ENCODE peak calls at places on chromosomes 2 and 18, in five cellular contexts. One of them, this sample, is unnamed.

GRCh38 chr2:219057709-219058540 is 2.8 kb downstream of the IHH start:
- DNase-seq in dorsolateral prefrontal cortex: peak
- DNase-seq in left lung: peak
- DNase-seq in stimulated activated CD4-positive, alpha-beta T cell treated with anti-CD3 and anti-CD28 coated beads, Interleukin-12 subunit alpha, Interleukin-12 subunit beta, amount 100 ng/mL, for 24 hours: peak
- DNase-seq in Calu3: peak
- DNase-seq in this sample: peak

GRCh38 chr2:127155901-127156300 is 48.9 kb upstream of the BIN1 start:
- DNase-seq in left lung: no peak
- DNase-seq in stimulated activated CD4-positive, alpha-beta T cell treated with anti-CD3 and anti-CD28 coated beads, Interleukin-12 subunit alpha, Interleukin-12 subunit beta, amount 100 ng/mL, for 24 hours: no peak
- DNase-seq in dorsolateral prefrontal cortex: no peak
- DNase-seq in Calu3: no peak
- DNase-seq in this sample: no peak

GRCh38 chr2:30414951-30415350 is 32.1 kb upstream of the LCLAT1 start:
- DNase-seq in dorsolateral prefrontal cortex: no peak
- DNase-seq in Calu3: no peak
- DNase-seq in stimulated activated CD4-positive, alpha-beta T cell treated with anti-CD3 and anti-CD28 coated beads, Interleukin-12 subunit alpha, Interleukin-12 subunit beta, amount 100 ng/mL, for 24 hours: no peak
- DNase-seq in left lung: no peak
- DNase-seq in this sample: no peak

GRCh38 chr2:174997110-174997509 is 8.1 kb downstream of the CHN1 start:
- DNase-seq in dorsolateral prefrontal cortex: no peak
- DNase-seq in stimulated activated CD4-positive, alpha-beta T cell treated with anti-CD3 and anti-CD28 coated beads, Interleukin-12 subunit alpha, Interleukin-12 subunit beta, amount 100 ng/mL, for 24 hours: no peak
- DNase-seq in left lung: no peak
- DNase-seq in Calu3: no peak
- DNase-seq in this sample: no peak

GRCh38 chr2:168528016-168528415 is 71.9 kb downstream of the CERS6 start:
- DNase-seq in dorsolateral prefrontal cortex: no peak
- DNase-seq in stimulated activated CD4-positive, alpha-beta T cell treated with anti-CD3 and anti-CD28 coated beads, Interleukin-12 subunit alpha, Interleukin-12 subunit beta, amount 100 ng/mL, for 24 hours: no peak
- DNase-seq in left lung: no peak
- DNase-seq in Calu3: no peak
- DNase-seq in this sample: no peak

GRCh38 chr2:12300019-12300602 is 416.6 kb upstream of the TRIB2 start:
- DNase-seq in Calu3: no peak
- DNase-seq in stimulated activated CD4-positive, alpha-beta T cell treated with anti-CD3 and anti-CD28 coated beads, Interleukin-12 subunit alpha, Interleukin-12 subunit beta, amount 100 ng/mL, for 24 hours: no peak
- DNase-seq in left lung: no peak
- DNase-seq in dorsolateral prefrontal cortex: no peak
- DNase-seq in this sample: no peak

GRCh38 chr2:67234443-67234842 is 162.7 kb upstream of the ETAA1 start:
- DNase-seq in dorsolateral prefrontal cortex: no peak
- DNase-seq in Calu3: peak
- DNase-seq in stimulated activated CD4-positive, alpha-beta T cell treated with anti-CD3 and anti-CD28 coated beads, Interleukin-12 subunit alpha, Interleukin-12 subunit beta, amount 100 ng/mL, for 24 hours: no peak
- DNase-seq in left lung: no peak
- DNase-seq in this sample: no peak

GRCh38 chr2:187319441-187320108 is 128.5 kb downstream of the CALCRL start:
- DNase-seq in left lung: no peak
- DNase-seq in stimulated activated CD4-positive, alpha-beta T cell treated with anti-CD3 and anti-CD28 coated beads, Interleukin-12 subunit alpha, Interleukin-12 subunit beta, amount 100 ng/mL, for 24 hours: no peak
- DNase-seq in dorsolateral prefrontal cortex: no peak
- DNase-seq in Calu3: no peak
- DNase-seq in this sample: no peak

GRCh38 chr2:69375494-69376353 is 11.3 kb downstream of the GFPT1 start:
- DNase-seq in stimulated activated CD4-positive, alpha-beta T cell treated with anti-CD3 and anti-CD28 coated beads, Interleukin-12 subunit alpha, Interleukin-12 subunit beta, amount 100 ng/mL, for 24 hours: no peak
- DNase-seq in Calu3: no peak
- DNase-seq in dorsolateral prefrontal cortex: no peak
- DNase-seq in left lung: no peak
- DNase-seq in this sample: no peak

GRCh38 chr2:60849165-60849564 is 32.2 kb upstream of the REL start:
- DNase-seq in dorsolateral prefrontal cortex: no peak
- DNase-seq in left lung: no peak
- DNase-seq in stimulated activated CD4-positive, alpha-beta T cell treated with anti-CD3 and anti-CD28 coated beads, Interleukin-12 subunit alpha, Interleukin-12 subunit beta, amount 100 ng/mL, for 24 hours: no peak
- DNase-seq in Calu3: no peak
- DNase-seq in this sample: no peak

GRCh38 chr2:24105816-24106215 is 17.3 kb downstream of the PFN4 start:
- DNase-seq in dorsolateral prefrontal cortex: no peak
- DNase-seq in left lung: no peak
- DNase-seq in Calu3: no peak
- DNase-seq in stimulated activated CD4-positive, alpha-beta T cell treated with anti-CD3 and anti-CD28 coated beads, Interleukin-12 subunit alpha, Interleukin-12 subunit beta, amount 100 ng/mL, for 24 hours: no peak
- DNase-seq in this sample: no peak

GRCh38 chr2:212124597-212124996 is 414.0 kb downstream of the ERBB4 start:
- DNase-seq in stimulated activated CD4-positive, alpha-beta T cell treated with anti-CD3 and anti-CD28 coated beads, Interleukin-12 subunit alpha, Interleukin-12 subunit beta, amount 100 ng/mL, for 24 hours: no peak
- DNase-seq in left lung: no peak
- DNase-seq in Calu3: peak
- DNase-seq in dorsolateral prefrontal cortex: no peak
- DNase-seq in this sample: no peak

GRCh38 chr18:56799756-56800155 is 148.6 kb downstream of the WDR7 start:
- DNase-seq in dorsolateral prefrontal cortex: no peak
- DNase-seq in stimulated activated CD4-positive, alpha-beta T cell treated with anti-CD3 and anti-CD28 coated beads, Interleukin-12 subunit alpha, Interleukin-12 subunit beta, amount 100 ng/mL, for 24 hours: no peak
- DNase-seq in Calu3: no peak
- DNase-seq in left lung: no peak
- DNase-seq in this sample: no peak

GRCh38 chr2:174794851-174795374 is 30.6 kb upstream of the CHRNA1 start:
- DNase-seq in stimulated activated CD4-positive, alpha-beta T cell treated with anti-CD3 and anti-CD28 coated beads, Interleukin-12 subunit alpha, Interleukin-12 subunit beta, amount 100 ng/mL, for 24 hours: no peak
- DNase-seq in Calu3: no peak
- DNase-seq in left lung: no peak
- DNase-seq in dorsolateral prefrontal cortex: no peak
- DNase-seq in this sample: no peak

GRCh38 chr2:191050640-191050987 is 36.6 kb upstream of the STAT1 start:
- DNase-seq in Calu3: no peak
- DNase-seq in dorsolateral prefrontal cortex: no peak
- DNase-seq in left lung: no peak
- DNase-seq in stimulated activated CD4-positive, alpha-beta T cell treated with anti-CD3 and anti-CD28 coated beads, Interleukin-12 subunit alpha, Interleukin-12 subunit beta, amount 100 ng/mL, for 24 hours: no peak
- DNase-seq in this sample: no peak

GRCh38 chr2:142100967-142101366 is 29.8 kb downstream of the LRP1B start:
- DNase-seq in dorsolateral prefrontal cortex: no peak
- DNase-seq in Calu3: peak
- DNase-seq in left lung: no peak
- DNase-seq in stimulated activated CD4-positive, alpha-beta T cell treated with anti-CD3 and anti-CD28 coated beads, Interleukin-12 subunit alpha, Interleukin-12 subunit beta, amount 100 ng/mL, for 24 hours: no peak
- DNase-seq in this sample: no peak

GRCh38 chr2:46870051-46870839 is 45.4 kb downstream of the MCFD2 start:
- DNase-seq in Calu3: no peak
- DNase-seq in dorsolateral prefrontal cortex: no peak
- DNase-seq in stimulated activated CD4-positive, alpha-beta T cell treated with anti-CD3 and anti-CD28 coated beads, Interleukin-12 subunit alpha, Interleukin-12 subunit beta, amount 100 ng/mL, for 24 hours: no peak
- DNase-seq in left lung: no peak
- DNase-seq in this sample: no peak

GRCh38 chr18:76658627-76659026 is 163.6 kb upstream of the ZNF516 start:
- DNase-seq in dorsolateral prefrontal cortex: no peak
- DNase-seq in left lung: no peak
- DNase-seq in Calu3: no peak
- DNase-seq in stimulated activated CD4-positive, alpha-beta T cell treated with anti-CD3 and anti-CD28 coated beads, Interleukin-12 subunit alpha, Interleukin-12 subunit beta, amount 100 ng/mL, for 24 hours: no peak
- DNase-seq in this sample: no peak

GRCh38 chr2:192328297-192328696 is 133.6 kb upstream of the TMEFF2 start:
- DNase-seq in Calu3: no peak
- DNase-seq in left lung: no peak
- DNase-seq in dorsolateral prefrontal cortex: no peak
- DNase-seq in stimulated activated CD4-positive, alpha-beta T cell treated with anti-CD3 and anti-CD28 coated beads, Interleukin-12 subunit alpha, Interleukin-12 subunit beta, amount 100 ng/mL, for 24 hours: no peak
- DNase-seq in this sample: no peak

GRCh38 chr18:76847926-76848325 is 25.6 kb downstream of the ZNF236 start:
- DNase-seq in dorsolateral prefrontal cortex: no peak
- DNase-seq in stimulated activated CD4-positive, alpha-beta T cell treated with anti-CD3 and anti-CD28 coated beads, Interleukin-12 subunit alpha, Interleukin-12 subunit beta, amount 100 ng/mL, for 24 hours: no peak
- DNase-seq in Calu3: no peak
- DNase-seq in left lung: no peak
- DNase-seq in this sample: no peak

GRCh38 chr18:22031581-22031980 is 137.8 kb upstream of the GATA6 start:
- DNase-seq in left lung: no peak
- DNase-seq in stimulated activated CD4-positive, alpha-beta T cell treated with anti-CD3 and anti-CD28 coated beads, Interleukin-12 subunit alpha, Interleukin-12 subunit beta, amount 100 ng/mL, for 24 hours: no peak
- DNase-seq in dorsolateral prefrontal cortex: no peak
- DNase-seq in Calu3: peak
- DNase-seq in this sample: no peak

GRCh38 chr18:27994571-27994970 is 182.4 kb downstream of the CDH2 start:
- DNase-seq in Calu3: no peak
- DNase-seq in dorsolateral prefrontal cortex: no peak
- DNase-seq in left lung: no peak
- DNase-seq in stimulated activated CD4-positive, alpha-beta T cell treated with anti-CD3 and anti-CD28 coated beads, Interleukin-12 subunit alpha, Interleukin-12 subunit beta, amount 100 ng/mL, for 24 hours: no peak
- DNase-seq in this sample: no peak

GRCh38 chr18:11653521-11653920 is 35.5 kb upstream of the GNAL start:
- DNase-seq in dorsolateral prefrontal cortex: no peak
- DNase-seq in left lung: no peak
- DNase-seq in Calu3: no peak
- DNase-seq in stimulated activated CD4-positive, alpha-beta T cell treated with anti-CD3 and anti-CD28 coated beads, Interleukin-12 subunit alpha, Interleukin-12 subunit beta, amount 100 ng/mL, for 24 hours: no peak
- DNase-seq in this sample: no peak

GRCh38 chr2:223944166-223944703 is 900 bp downstream of the WDFY1 start:
- DNase-seq in Calu3: peak
- DNase-seq in left lung: peak
- DNase-seq in dorsolateral prefrontal cortex: no peak
- DNase-seq in stimulated activated CD4-positive, alpha-beta T cell treated with anti-CD3 and anti-CD28 coated beads, Interleukin-12 subunit alpha, Interleukin-12 subunit beta, amount 100 ng/mL, for 24 hours: no peak
- DNase-seq in this sample: peak

GRCh38 chr2:233818639-233819621 is 35.4 kb downstream of the HJURP start:
- DNase-seq in stimulated activated CD4-positive, alpha-beta T cell treated with anti-CD3 and anti-CD28 coated beads, Interleukin-12 subunit alpha, Interleukin-12 subunit beta, amount 100 ng/mL, for 24 hours: no peak
- DNase-seq in dorsolateral prefrontal cortex: no peak
- DNase-seq in Calu3: no peak
- DNase-seq in left lung: peak
- DNase-seq in this sample: no peak

GRCh38 chr2:20609349-20609994 is 41.4 kb downstream of the HS1BP3 start:
- DNase-seq in Calu3: no peak
- DNase-seq in stimulated activated CD4-positive, alpha-beta T cell treated with anti-CD3 and anti-CD28 coated beads, Interleukin-12 subunit alpha, Interleukin-12 subunit beta, amount 100 ng/mL, for 24 hours: no peak
- DNase-seq in dorsolateral prefrontal cortex: peak
- DNase-seq in left lung: no peak
- DNase-seq in this sample: no peak

GRCh38 chr2:100071350-100072043 is 70.9 kb downstream of the AFF3 start:
- DNase-seq in Calu3: no peak
- DNase-seq in stimulated activated CD4-positive, alpha-beta T cell treated with anti-CD3 and anti-CD28 coated beads, Interleukin-12 subunit alpha, Interleukin-12 subunit beta, amount 100 ng/mL, for 24 hours: no peak
- DNase-seq in left lung: no peak
- DNase-seq in dorsolateral prefrontal cortex: no peak
- DNase-seq in this sample: no peak

GRCh38 chr2:108637304-108637669 is 82.0 kb upstream of the RANBP2 start:
- DNase-seq in left lung: no peak
- DNase-seq in stimulated activated CD4-positive, alpha-beta T cell treated with anti-CD3 and anti-CD28 coated beads, Interleukin-12 subunit alpha, Interleukin-12 subunit beta, amount 100 ng/mL, for 24 hours: no peak
- DNase-seq in Calu3: no peak
- DNase-seq in dorsolateral prefrontal cortex: no peak
- DNase-seq in this sample: no peak

GRCh38 chr2:102703748-102704147 is 58.1 kb upstream of the TMEM182 start:
- DNase-seq in stimulated activated CD4-positive, alpha-beta T cell treated with anti-CD3 and anti-CD28 coated beads, Interleukin-12 subunit alpha, Interleukin-12 subunit beta, amount 100 ng/mL, for 24 hours: no peak
- DNase-seq in dorsolateral prefrontal cortex: no peak
- DNase-seq in left lung: no peak
- DNase-seq in Calu3: peak
- DNase-seq in this sample: no peak